ENCODE peak calls at places on chromosomes 11 and 22, in six cellular contexts. R, Z, Y, H, K and D are unnamed samples.

GRCh38 chr11:105910095-105910715 is 111.8 kb downstream of the MSANTD4 start:
- DNase-seq in R (no peak), Z (no peak), Y (peak), H (no peak), K (peak), D (no peak)

GRCh38 chr11:31706357-31706756 is 104.8 kb downstream of the PAX6 start:
- DNase-seq in R (no peak), Z (no peak), Y (no peak), H (no peak), K (no peak), D (no peak)

GRCh38 chr11:23570828-23571227 is 710.6 kb upstream of the CCDC179 start:
- DNase-seq in R (no peak), Z (peak), Y (no peak), H (no peak), K (peak), D (no peak)

GRCh38 chr11:108733479-108734116 is 68.7 kb downstream of the DDX10 start:
- DNase-seq in R (no peak), Z (peak), Y (peak), H (no peak), K (peak), D (no peak)

GRCh38 chr11:116415095-116415494 is 357.7 kb downstream of the BUD13 start:
- DNase-seq in R (no peak), Z (no peak), Y (no peak), H (no peak), K (no peak), D (no peak)

GRCh38 chr22:37062366-37062655 is 10.8 kb downstream of the KCTD17 start:
- DNase-seq in R (no peak), Z (no peak), Y (no peak), H (no peak), K (no peak), D (no peak)

GRCh38 chr11:108775324-108775723 is 110.5 kb downstream of the DDX10 start:
- DNase-seq in R (no peak), Z (no peak), Y (peak), H (no peak), K (no peak), D (no peak)

GRCh38 chr11:68338041-68338800 is 25.8 kb downstream of the LRP5 start:
- DNase-seq in R (no peak), Z (peak), Y (peak), H (no peak), K (peak), D (no peak)

GRCh38 chr22:22884010-22884887 is 3.4 kb upstream of the IGLL5 start:
- DNase-seq in R (peak), Z (peak), Y (peak), H (peak), K (peak), D (no peak)

GRCh38 chr11:203945-204586 is 3.1 kb downstream of the BET1L start:
- DNase-seq in R (no peak), Z (no peak), Y (no peak), H (no peak), K (no peak), D (no peak)

GRCh38 chr11:65817312-65817814 is 16.4 kb upstream of the SNX32 start:
- DNase-seq in R (no peak), Z (peak), Y (no peak), H (no peak), K (no peak), D (no peak)

GRCh38 chr22:23779083-23779482 is 6.4 kb downstream of the MMP11 start:
- DNase-seq in R (no peak), Z (no peak), Y (no peak), H (no peak), K (no peak), D (no peak)